ENCODE peak calls at places on chromosomes 11 and 22, in eight cellular contexts. E, F, M, O, L, H, Y and W are unnamed samples.

GRCh38 chr11:3221408-3222002 is 2.9 kb upstream of the MRGPRG start:
- DNase-seq in E (no peak), F (no peak), M (no peak), O (no peak), L (no peak), H (no peak), Y (no peak), W (no peak)

GRCh38 chr11:70769521-70769920 is 371.2 kb downstream of the CTTN start:
- DNase-seq in E (no peak), F (no peak), M (no peak), O (no peak), L (no peak), H (no peak), Y (no peak), W (no peak)

GRCh38 chr11:122105009-122105828 is 10.8 kb downstream of the BLID start:
- DNase-seq in E (no peak), F (peak; percentile 24), M (no peak), O (no peak), L (peak; percentile 59), H (no peak), Y (no peak), W (no peak)

GRCh38 chr11:76665172-76665571 is 5.4 kb downstream of the LRRC32 start:
- DNase-seq in E (no peak), F (no peak), M (peak; percentile 45), O (no peak), L (no peak), H (no peak), Y (no peak), W (no peak)

GRCh38 chr11:12087075-12087775 is 23.2 kb upstream of the MICAL2 start:
- DNase-seq in E (no peak), F (no peak), M (no peak), O (no peak), L (peak; percentile 71), H (no peak), Y (no peak), W (peak; percentile 36)

GRCh38 chr11:15956302-15956701 is 400.0 kb downstream of the SOX6 start:
- DNase-seq in E (no peak), F (no peak), M (no peak), O (no peak), L (no peak), H (no peak), Y (no peak), W (no peak)

GRCh38 chr11:120573756-120574354 is 62.3 kb downstream of the GRIK4 start:
- DNase-seq in E (no peak), F (no peak), M (no peak), O (no peak), L (no peak), H (no peak), Y (no peak), W (no peak)

GRCh38 chr11:113796663-113797259 is 17.2 kb downstream of the CLDN25 start:
- DNase-seq in E (peak; percentile 75), F (no peak), M (peak; percentile 37), O (no peak), L (peak; percentile 9), H (peak; percentile 36), Y (no peak), W (peak; percentile 53)

GRCh38 chr11:2691991-2692841 is 7.6 kb downstream of the KCNQ1OT1 start:
- DNase-seq in E (no peak), F (no peak), M (peak; percentile 45), O (no peak), L (no peak), H (no peak), Y (no peak), W (peak; percentile 35)

GRCh38 chr22:48464246-48464645 is 1363.4 kb downstream of the BRD1 start:
- DNase-seq in E (no peak), F (no peak), M (no peak), O (no peak), L (no peak), H (no peak), Y (no peak), W (no peak)

GRCh38 chr22:40240671-40241070 is 62.9 kb downstream of the TNRC6B start:
- DNase-seq in E (no peak), F (no peak), M (no peak), O (no peak), L (no peak), H (no peak), Y (no peak), W (no peak)

GRCh38 chr22:41491379-41492100 is 22.6 kb downstream of the ACO2 start:
- DNase-seq in E (no peak), F (no peak), M (no peak), O (no peak), L (peak; percentile 36), H (no peak), Y (no peak), W (no peak)

GRCh38 chr22:22422629-22423112 is 85.9 kb downstream of the ZNF280B start:
- DNase-seq in E (peak; percentile 85), F (no peak), M (peak; percentile 99), O (no peak), L (peak; percentile 22), H (peak; percentile 39), Y (no peak), W (peak; percentile 8)

GRCh38 chr11:8094656-8095055 is 13.6 kb downstream of the TUB start:
- DNase-seq in E (no peak), F (no peak), M (no peak), O (no peak), L (no peak), H (no peak), Y (no peak), W (no peak)

GRCh38 chr22:50597097-50597496 is 3.5 kb upstream of the MAPK8IP2 start:
- DNase-seq in E (no peak), F (no peak), M (no peak), O (no peak), L (no peak), H (no peak), Y (no peak), W (no peak)

GRCh38 chr11:20964985-20965384 is 295.6 kb downstream of the NELL1 start:
- DNase-seq in E (no peak), F (no peak), M (no peak), O (no peak), L (peak; percentile 27), H (no peak), Y (no peak), W (no peak)

GRCh38 chr11:36500315-36500721 is 9.8 kb downstream of the TRAF6 start:
- DNase-seq in E (peak; percentile 77), F (peak; percentile 21), M (no peak), O (no peak), L (peak; percentile 92), H (no peak), Y (peak; percentile 22), W (peak; percentile 63)

GRCh38 chr11:40722179-40722795 is 737.2 kb downstream of the LRRC4C start:
- DNase-seq in E (peak; percentile 49), F (no peak), M (no peak), O (no peak), L (peak; percentile 2), H (no peak), Y (no peak), W (peak; percentile 26)

GRCh38 chr11:68353118-68353517 is 40.7 kb downstream of the LRP5 start:
- DNase-seq in E (no peak), F (no peak), M (no peak), O (no peak), L (no peak), H (no peak), Y (no peak), W (no peak)

DNA sequence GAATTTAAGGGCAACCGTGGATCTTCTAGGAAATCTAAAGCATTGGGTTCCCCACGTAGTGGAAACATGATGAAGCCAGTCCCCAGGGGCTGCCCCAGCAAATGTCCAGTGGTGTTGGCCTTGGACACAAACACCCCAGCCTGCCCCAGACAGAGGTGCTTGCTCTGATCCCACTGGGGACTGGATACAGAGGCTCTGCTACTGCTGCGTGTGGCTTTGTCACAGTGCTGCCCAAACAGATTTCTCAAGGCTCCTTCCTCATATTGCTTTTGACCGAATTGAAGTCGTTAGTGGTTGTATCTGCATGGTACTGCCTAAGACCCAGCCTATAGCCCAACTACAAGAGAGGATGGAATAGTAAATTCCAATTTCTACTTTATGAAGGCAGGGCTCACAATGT is 40.1 kb upstream of the CD44 start:
- DNase-seq in E (no peak), F (no peak), M (no peak), O (no peak), L (no peak), H (no peak), Y (no peak), W (no peak)
- H3K27ac ChIP-seq in E (peak overlapping the region; percentile 1), F (peak overlapping the region; percentile 41), M (no peak overlapping the region), O (peak overlapping the region; percentile 75), L (peak overlapping the region; percentile 92), H (no peak overlapping the region), Y (peak overlapping the region; percentile 83), W (no peak overlapping the region)

GRCh38 chr22:17792289-17792688 is 18.0 kb upstream of the BID start:
- DNase-seq in E (no peak), F (no peak), M (no peak), O (no peak), L (no peak), H (no peak), Y (no peak), W (no peak)
- TF ChIP-seq CTCF in E (no peak), F (no peak), M (peak; percentile 51), O (no peak), L (no peak), H (no peak), Y (no peak), W (no peak)

GRCh38 chr11:35138606-35138948 is 394 bp upstream of the CD44 start:
- DNase-seq in E (no peak), F (no peak), M (no peak), O (no peak), L (no peak), H (no peak), Y (no peak), W (no peak)
- H3K27ac ChIP-seq in E (no peak overlapping the region), F (peak overlapping the region; percentile 96), M (no peak overlapping the region), O (peak overlapping the region; percentile 90), L (peak overlapping the region; percentile 94), H (peak overlapping the region; percentile 80), Y (peak overlapping the region; percentile 98), W (peak overlapping the region; percentile 96)

GRCh38 chr11:32451808-32452207 is 16.5 kb upstream of the WT1 start:
- DNase-seq in E (no peak), F (no peak), M (no peak), O (no peak), L (no peak), H (no peak), Y (no peak), W (no peak)

GRCh38 chr11:32447252-32447651 is 11.9 kb upstream of the WT1 start:
- DNase-seq in E (no peak), F (no peak), M (no peak), O (no peak), L (no peak), H (no peak), Y (no peak), W (no peak)

GRCh38 chr11:32450372-32450771 is 15.0 kb upstream of the WT1 start:
- DNase-seq in E (no peak), F (no peak), M (no peak), O (no peak), L (no peak), H (no peak), Y (no peak), W (no peak)

GRCh38 chr11:32446227-32446626 is 10.9 kb upstream of the WT1 start:
- DNase-seq in E (no peak), F (no peak), M (no peak), O (no peak), L (no peak), H (no peak), Y (no peak), W (no peak)

DNA sequence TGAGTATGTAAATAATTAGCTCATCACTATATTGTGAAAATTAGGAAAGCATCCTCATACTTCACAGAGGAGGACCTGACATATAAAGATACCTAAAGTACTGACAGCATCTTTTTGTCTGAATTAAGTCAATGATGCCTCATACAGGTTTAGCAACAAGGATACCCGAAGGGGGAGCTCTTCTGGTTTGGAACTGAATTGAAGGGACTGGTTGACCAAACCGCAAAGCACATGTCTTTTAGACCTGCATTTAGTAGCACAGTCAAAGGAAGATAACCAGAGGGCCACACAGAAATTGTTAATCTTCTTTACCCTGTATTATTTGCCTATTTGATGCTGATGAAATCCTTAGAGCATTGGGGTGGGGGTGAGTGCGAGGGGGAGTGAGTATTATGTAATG is 12.9 kb upstream of the WT1 start:
- DNase-seq in E (no peak), F (no peak), M (peak; percentile 5), O (no peak), L (no peak), H (no peak), Y (no peak), W (no peak)
- TF ChIP-seq CTCF in E (peak; percentile 36), F (no peak), M (peak; percentile 48), O (no peak), L (no peak), H (no peak), Y (no peak), W (no peak)